ENCODE peak calls at places on chromosomes 12 and 14, in six cellular contexts. Q is body of pancreas, D is uterus, B is HCT116, M is breast epithelium, E is stomach. H is an unnamed sample.

GRCh38 chr14:69059658-69060648 is 80.9 kb upstream of the ACTN1 start:
- DNase-seq in Q (no peak), E (no peak), D (peak; percentile 50), B (no peak), M (no peak), H (peak; percentile 55)

GRCh38 chr14:24079521-24080141 is 8.3 kb downstream of the CPNE6 start:
- DNase-seq in M (no peak), B (no peak), D (no peak), Q (no peak), E (no peak), H (no peak)

GRCh38 chr12:82952946-82953345 is 266.2 kb downstream of the TMTC2 start:
- DNase-seq in E (no peak), B (no peak), D (no peak), Q (no peak), M (peak; percentile 21), H (no peak)

GRCh38 chr12:121600702-121601336 is 20.0 kb upstream of the KDM2B start:
- DNase-seq in E (peak; percentile 61), D (no peak), Q (peak; percentile 37), M (no peak), B (no peak), H (no peak)

GRCh38 chr14:53968756-53969155 is 12.1 kb upstream of the BMP4 start:
- DNase-seq in D (no peak), Q (no peak), B (no peak), E (no peak), M (no peak), H (no peak)

GRCh38 chr14:68774771-68775613 is 17.9 kb downstream of the ZFP36L1 start:
- DNase-seq in B (no peak), Q (peak; percentile 16), D (peak; percentile 10), M (peak; percentile 45), E (peak; percentile 14), H (no peak)

GRCh38 chr14:34983148-34983760 is 462 bp downstream of the SRP54 start:
- DNase-seq in E (no peak), M (no peak), Q (no peak), B (no peak), D (no peak), H (no peak)

GRCh38 chr14:54814076-54814475 is 88.5 kb downstream of the GCH1 start:
- DNase-seq in B (no peak), M (no peak), Q (no peak), E (no peak), D (no peak), H (peak; percentile 13)

GRCh38 chr14:86038401-86038985 is 508.5 kb downstream of the FLRT2 start:
- DNase-seq in E (peak; percentile 48), B (no peak), D (no peak), Q (peak; percentile 62), M (no peak), H (peak; percentile 19)

GRCh38 chr12:79023261-79023660 is 158.7 kb downstream of the SYT1 start:
- DNase-seq in Q (no peak), D (no peak), M (no peak), E (no peak), B (no peak), H (no peak)

GRCh38 chr14:65585216-65585615 is 172.7 kb downstream of the FUT8 start:
- DNase-seq in Q (no peak), B (no peak), M (no peak), E (no peak), D (no peak), H (no peak)

GRCh38 chr14:99971929-99972747 is 93.1 kb upstream of the EVL start:
- DNase-seq in D (no peak), E (no peak), B (no peak), M (no peak), Q (peak; percentile 25), H (no peak)

GRCh38 chr14:99969673-99970322 is 95.4 kb upstream of the EVL start:
- DNase-seq in E (no peak), B (no peak), Q (no peak), M (no peak), D (no peak), H (no peak)

GRCh38 chr14:99968931-99969330 is 96.3 kb upstream of the EVL start:
- DNase-seq in M (no peak), Q (no peak), E (no peak), B (no peak), D (no peak), H (no peak)

GRCh38 chr14:99972748-99973466 is 92.3 kb upstream of the EVL start:
- DNase-seq in B (no peak), E (no peak), D (no peak), Q (no peak), M (no peak), H (no peak)

DNA sequence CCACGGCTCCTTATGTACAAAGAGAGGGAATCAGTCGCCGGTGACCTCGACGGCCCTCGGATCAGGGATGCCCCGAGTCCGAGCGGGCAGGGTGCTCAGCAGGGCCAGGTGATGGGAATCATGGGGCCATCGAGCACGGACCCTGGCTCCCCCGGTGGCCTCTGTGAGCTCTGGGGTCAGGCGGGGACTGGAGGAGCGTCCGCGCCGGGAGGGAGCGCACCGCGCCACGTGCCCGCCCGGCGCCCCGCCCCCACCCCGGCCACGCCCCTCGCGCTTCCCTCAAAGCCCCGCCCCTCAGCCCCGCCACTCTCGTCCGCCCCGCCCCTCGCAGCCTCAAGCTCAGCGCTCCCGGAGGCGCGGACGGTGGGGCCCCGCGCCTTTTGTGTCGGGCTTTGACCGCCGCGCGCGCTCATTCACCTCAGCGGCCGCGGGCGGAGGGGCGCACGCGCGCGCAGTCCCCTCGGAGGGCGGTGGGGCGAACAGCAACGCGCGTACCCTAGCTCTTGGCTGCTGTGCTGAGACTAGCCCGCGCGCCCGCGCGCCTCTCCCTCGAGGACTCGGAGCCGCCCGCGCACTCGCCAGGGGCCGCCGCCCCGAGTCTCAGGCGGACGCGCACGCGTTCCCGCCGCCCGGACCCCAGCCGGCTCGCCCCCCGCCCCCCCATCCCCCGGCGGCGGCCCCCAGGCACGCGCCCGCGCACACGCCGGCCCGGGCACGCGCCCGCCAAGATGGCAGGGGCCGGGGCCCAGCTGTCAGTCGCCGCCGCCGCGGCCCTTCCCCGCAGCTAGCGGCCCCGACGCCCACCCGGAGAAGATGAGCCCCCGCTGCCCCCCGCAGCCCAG is 93.9 kb upstream of the EVL start:
- DNase-seq in E (peak; percentile 86), Q (peak; percentile 87), B (peak; percentile 21), M (peak; percentile 51), D (peak; percentile 81), H (peak; percentile 82)
- TF ChIP-seq POLR2A in E (no peak), Q (peak; percentile 67), B (no peak), M (no peak), D (peak; percentile 53), H (no peak)

GRCh38 chr14:89617471-89618291 is 200.6 kb upstream of the FOXN3 start:
- DNase-seq in Q (peak; percentile 34), E (peak; percentile 45), B (no peak), M (peak; percentile 23), D (no peak), H (no peak)

GRCh38 chr14:89620436-89620835 is 203.4 kb upstream of the FOXN3 start:
- DNase-seq in D (no peak), E (no peak), B (no peak), M (no peak), Q (no peak), H (no peak)

GRCh38 chr14:89619616-89620273 is 202.7 kb upstream of the FOXN3 start:
- DNase-seq in M (no peak), Q (no peak), E (no peak), D (no peak), B (no peak), H (no peak)

GRCh38 chr14:89618309-89618708 is 201.3 kb upstream of the FOXN3 start:
- DNase-seq in B (no peak), E (no peak), D (no peak), Q (no peak), M (no peak), H (no peak)

DNA sequence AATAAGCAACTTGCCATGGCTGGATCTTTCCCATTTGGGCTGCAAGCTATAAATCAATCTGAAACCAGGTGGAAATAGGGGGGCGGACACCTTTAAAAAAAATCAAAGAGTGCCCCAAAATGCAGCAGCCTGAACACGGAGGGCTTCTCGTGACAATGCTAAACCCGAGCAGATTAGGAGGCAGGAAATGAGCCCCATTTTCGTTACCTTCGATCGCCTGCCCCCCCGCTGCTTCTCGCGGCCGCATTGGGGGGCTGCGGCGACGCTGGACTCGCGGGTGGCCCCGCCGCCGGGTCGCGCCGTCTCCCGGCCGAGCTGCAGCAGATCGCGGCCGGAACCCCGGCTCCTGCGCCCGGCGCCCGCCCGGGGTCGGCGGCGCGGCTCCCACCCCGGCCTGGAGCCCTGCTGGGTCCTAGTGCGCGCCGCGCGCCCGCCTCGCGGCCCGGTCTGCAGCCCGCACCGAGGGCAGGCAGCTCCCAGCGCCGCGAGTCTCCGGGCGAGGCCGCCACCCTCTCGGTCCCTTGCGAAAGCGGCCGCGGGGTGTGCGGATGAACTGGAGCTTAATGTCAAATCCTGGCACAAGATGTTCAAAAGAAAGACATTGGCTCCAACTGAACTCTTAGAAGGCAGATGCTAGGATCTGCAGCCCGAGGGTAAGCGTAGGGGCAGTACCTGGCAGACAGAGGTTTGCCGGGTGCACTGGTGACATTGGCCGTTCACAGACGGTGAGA is 202.0 kb upstream of the FOXN3 start:
- DNase-seq in B (peak; percentile 13), E (peak; percentile 77), Q (peak; percentile 74), D (peak; percentile 59), M (no peak), H (peak; percentile 35)
- TF ChIP-seq POLR2A in B (peak; percentile 46), E (no peak), Q (peak; percentile 79), D (no peak), M (no peak), H (no peak)

DNA sequence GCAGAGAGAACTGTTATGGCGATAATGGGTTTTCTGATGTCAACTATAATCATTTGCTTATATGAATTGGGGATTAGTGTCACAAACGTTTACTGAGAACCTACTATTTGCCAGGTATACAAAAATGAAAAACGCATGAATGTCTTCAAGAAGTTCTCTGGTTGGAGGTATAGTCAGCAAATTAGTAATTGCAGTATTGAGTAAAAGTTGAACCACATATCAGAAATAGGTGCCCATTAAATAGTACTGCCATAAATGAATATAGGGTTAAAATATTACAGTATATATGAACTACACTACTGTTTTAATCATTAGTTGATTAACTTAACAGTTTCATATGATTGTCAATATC is 60.0 kb downstream of the PTPRB start:
- DNase-seq in E (no peak), Q (no peak), D (no peak), B (no peak), M (no peak), H (no peak)
- TF ChIP-seq POLR2A in E (no peak), Q (no peak), D (no peak), B (no peak), M (no peak), H (no peak)

DNA sequence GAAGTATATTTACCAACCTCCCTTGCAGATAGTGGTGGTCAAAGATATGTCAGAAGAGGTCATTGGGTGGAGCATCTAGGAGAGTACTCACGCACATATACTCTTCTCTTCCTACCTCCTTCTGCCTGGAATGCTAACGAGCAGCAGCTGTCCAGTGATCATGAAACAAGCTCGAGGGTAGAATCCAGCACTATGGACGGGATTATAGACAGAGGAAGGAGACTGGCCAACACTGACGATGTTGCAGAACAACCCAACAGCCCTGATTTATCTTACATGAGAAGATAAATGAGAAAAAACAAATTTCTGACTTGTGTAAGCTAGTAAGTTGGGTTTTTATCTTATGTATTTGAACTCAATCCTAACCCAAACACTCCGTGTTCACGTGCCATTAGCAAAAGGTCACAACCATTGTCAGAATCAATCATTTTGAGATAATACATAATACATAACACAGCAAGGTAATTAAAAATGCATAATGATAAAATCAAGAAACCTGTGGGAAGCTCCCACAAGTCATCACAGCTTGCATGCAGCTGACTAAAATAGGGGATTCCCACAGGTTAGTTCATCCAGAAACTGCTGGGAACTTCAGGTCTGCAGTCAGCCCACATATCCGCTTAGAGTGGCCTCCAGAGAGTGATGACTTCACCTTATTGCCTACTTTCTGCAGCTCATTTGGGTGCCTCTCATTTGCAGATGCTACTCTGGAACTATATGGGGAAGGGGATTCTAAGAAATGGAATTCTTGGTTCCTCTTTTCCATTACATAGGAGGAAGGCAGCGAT is 36.3 kb upstream of the STK38L start:
- DNase-seq in E (no peak), Q (no peak), B (no peak), D (no peak), M (no peak), H (no peak)
- TF ChIP-seq POLR2A in E (no peak), Q (no peak), B (no peak), D (no peak), M (no peak), H (no peak)

H was measured in H54.